ENCODE peak calls at places on chromosome 11, in four cellular contexts. One of them, this sample, is unnamed.

GRCh38 chr11:1458340-1459218 is 28.0 kb downstream of the MOB2 start:
- DNase-seq in cardiac muscle cell: peak; percentile 73
- DNase-seq in tibial artery: peak; percentile 74
- DNase-seq in astrocyte: no peak
- DNase-seq in this sample: no peak

GRCh38 chr11:27501102-27501501 is 5.5 kb downstream of the LIN7C start:
- DNase-seq in astrocyte: no peak
- DNase-seq in tibial artery: no peak
- DNase-seq in cardiac muscle cell: no peak
- DNase-seq in this sample: no peak

GRCh38 chr11:127369301-127369968 is 368.9 kb upstream of the KIRREL3 start:
- DNase-seq in astrocyte: no peak
- DNase-seq in cardiac muscle cell: no peak
- DNase-seq in tibial artery: no peak
- DNase-seq in this sample: no peak

GRCh38 chr11:88327061-88327460 is 10.5 kb downstream of the CTSC start:
- DNase-seq in cardiac muscle cell: no peak
- DNase-seq in astrocyte: no peak
- DNase-seq in tibial artery: no peak
- DNase-seq in this sample: no peak

GRCh38 chr11:15038963-15039362 is 34.4 kb upstream of the CALCB start:
- DNase-seq in cardiac muscle cell: peak; percentile 5
- DNase-seq in astrocyte: no peak
- DNase-seq in tibial artery: no peak
- DNase-seq in this sample: no peak

GRCh38 chr11:95067828-95068244 is 1.1 kb downstream of the SRSF8 start:
- DNase-seq in tibial artery: peak; percentile 51
- DNase-seq in astrocyte: no peak
- DNase-seq in cardiac muscle cell: no peak
- DNase-seq in this sample: no peak

GRCh38 chr11:3735827-3736226 is 61.5 kb downstream of the NUP98 start:
- DNase-seq in astrocyte: peak; percentile 12
- DNase-seq in tibial artery: no peak
- DNase-seq in cardiac muscle cell: no peak
- DNase-seq in this sample: no peak

GRCh38 chr11:133476570-133477262 is 55.6 kb downstream of the OPCML start:
- DNase-seq in cardiac muscle cell: peak; percentile 21
- DNase-seq in astrocyte: no peak
- DNase-seq in tibial artery: no peak
- DNase-seq in this sample: no peak

GRCh38 chr11:13535819-13536218 is 40.0 kb upstream of the PTH start:
- DNase-seq in cardiac muscle cell: peak; percentile 5
- DNase-seq in astrocyte: no peak
- DNase-seq in tibial artery: no peak
- DNase-seq in this sample: no peak

GRCh38 chr11:63535734-63536133 is 874 bp upstream of the PLAAT4 start:
- DNase-seq in astrocyte: no peak
- DNase-seq in cardiac muscle cell: no peak
- DNase-seq in tibial artery: no peak
- DNase-seq in this sample: no peak

GRCh38 chr11:116650052-116650451 is 122.7 kb downstream of the BUD13 start:
- DNase-seq in tibial artery: no peak
- DNase-seq in cardiac muscle cell: no peak
- DNase-seq in astrocyte: no peak
- DNase-seq in this sample: no peak

GRCh38 chr11:7905549-7905948 is 25.5 kb downstream of the OR10A6 start:
- DNase-seq in tibial artery: no peak
- DNase-seq in astrocyte: no peak
- DNase-seq in cardiac muscle cell: no peak
- DNase-seq in this sample: no peak

GRCh38 chr11:6612816-6613136 is 760 bp upstream of the TAF10 start:
- DNase-seq in cardiac muscle cell: no peak
- DNase-seq in astrocyte: no peak
- DNase-seq in tibial artery: no peak
- DNase-seq in this sample: no peak

GRCh38 chr11:111460340-111460739 is 51.8 kb downstream of the BTG4 start:
- DNase-seq in cardiac muscle cell: no peak
- DNase-seq in tibial artery: no peak
- DNase-seq in astrocyte: no peak
- DNase-seq in this sample: no peak

GRCh38 chr11:111461460-111462240 is 50.5 kb downstream of the BTG4 start:
- DNase-seq in astrocyte: no peak
- DNase-seq in tibial artery: no peak
- DNase-seq in cardiac muscle cell: no peak
- DNase-seq in this sample: no peak

GRCh38 chr11:111457731-111458368 is 54.3 kb downstream of the BTG4 start:
- DNase-seq in astrocyte: no peak
- DNase-seq in cardiac muscle cell: no peak
- DNase-seq in tibial artery: no peak
- DNase-seq in this sample: no peak

GRCh38 chr11:111460752-111461305 is 51.4 kb downstream of the BTG4 start:
- DNase-seq in tibial artery: no peak
- DNase-seq in astrocyte: peak; percentile 76
- DNase-seq in cardiac muscle cell: no peak
- DNase-seq in this sample: peak; percentile 2

GRCh38 chr11:111459506-111460270 is 52.5 kb downstream of the BTG4 start:
- DNase-seq in tibial artery: no peak
- DNase-seq in astrocyte: no peak
- DNase-seq in cardiac muscle cell: no peak
- DNase-seq in this sample: no peak
- TF ChIP-seq CTCF in tibial artery: no peak
- TF ChIP-seq CTCF in astrocyte: no peak
- TF ChIP-seq CTCF in cardiac muscle cell: no peak
- TF ChIP-seq CTCF in this sample: no peak

GRCh38 chr11:9757809-9758675 is 94.2 kb downstream of the SWAP70 start:
- DNase-seq in cardiac muscle cell: peak; percentile 85
- DNase-seq in astrocyte: peak; percentile 45
- DNase-seq in tibial artery: peak; percentile 87
- DNase-seq in this sample: no peak
- TF ChIP-seq CTCF in cardiac muscle cell: peak; percentile 38
- TF ChIP-seq CTCF in astrocyte: peak; percentile 40
- TF ChIP-seq CTCF in tibial artery: peak; percentile 82
- TF ChIP-seq CTCF in this sample: peak; percentile 61

GRCh38 chr11:65017927-65018326 is 4.0 kb downstream of the ARL2 start:
- DNase-seq in tibial artery: no peak
- DNase-seq in cardiac muscle cell: no peak
- DNase-seq in astrocyte: no peak
- DNase-seq in this sample: no peak

GRCh38 chr11:65013130-65013691 is 749 bp upstream of the ARL2 start:
- DNase-seq in tibial artery: peak; percentile 93
- DNase-seq in cardiac muscle cell: no peak
- DNase-seq in astrocyte: no peak
- DNase-seq in this sample: peak; percentile 21

GRCh38 chr11:65016705-65017104 is 2.7 kb downstream of the ARL2 start:
- DNase-seq in tibial artery: no peak
- DNase-seq in astrocyte: no peak
- DNase-seq in cardiac muscle cell: no peak
- DNase-seq in this sample: no peak

GRCh38 chr11:65014146-65014960 is at the start of gene ARL2:
- DNase-seq in cardiac muscle cell: no peak
- DNase-seq in tibial artery: peak; percentile 47
- DNase-seq in astrocyte: no peak
- DNase-seq in this sample: no peak

GRCh38 chr11:65013692-65014145 is 241 bp upstream of the ARL2 start:
- DNase-seq in cardiac muscle cell: peak; percentile 97
- DNase-seq in astrocyte: peak; percentile 79
- DNase-seq in tibial artery: peak; percentile 89
- DNase-seq in this sample: peak; percentile 23
- TF ChIP-seq CTCF in cardiac muscle cell: no peak
- TF ChIP-seq CTCF in astrocyte: peak; percentile 47
- TF ChIP-seq CTCF in tibial artery: no peak
- TF ChIP-seq CTCF in this sample: peak; percentile 80

DNA sequence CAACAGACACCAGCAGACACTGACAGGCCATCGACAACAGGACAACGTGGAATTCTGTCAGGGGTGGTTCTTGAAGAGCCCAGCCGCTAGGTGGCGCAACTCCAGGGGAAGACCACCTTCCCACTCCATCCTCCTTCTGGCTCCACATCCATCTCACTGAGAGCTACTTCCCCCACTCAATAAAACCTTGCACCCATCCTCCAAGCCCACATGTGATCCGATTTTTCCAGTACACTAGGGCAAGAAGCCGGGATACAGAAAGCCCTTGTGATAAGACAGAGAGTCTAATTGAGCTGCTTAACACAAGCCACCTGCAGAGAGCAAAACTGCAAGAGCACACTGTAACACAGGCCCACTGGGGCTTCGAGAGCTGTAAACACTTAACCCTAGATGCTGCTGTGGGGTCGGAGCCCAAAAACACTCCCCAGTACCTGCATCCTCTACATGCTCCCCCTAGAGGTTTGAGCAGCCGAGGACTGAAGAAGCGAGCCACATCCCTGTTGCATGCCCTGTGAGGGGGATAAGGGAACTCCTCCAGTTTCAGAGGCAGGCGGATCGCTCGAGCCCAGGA is 11.5 kb upstream of the RAB39A start:
- DNase-seq in cardiac muscle cell: peak; percentile 68
- DNase-seq in astrocyte: no peak
- DNase-seq in tibial artery: no peak
- DNase-seq in this sample: no peak
- TF ChIP-seq CTCF in cardiac muscle cell: peak; percentile 52
- TF ChIP-seq CTCF in astrocyte: peak; percentile 36
- TF ChIP-seq CTCF in tibial artery: no peak
- TF ChIP-seq CTCF in this sample: peak; percentile 60

DNA sequence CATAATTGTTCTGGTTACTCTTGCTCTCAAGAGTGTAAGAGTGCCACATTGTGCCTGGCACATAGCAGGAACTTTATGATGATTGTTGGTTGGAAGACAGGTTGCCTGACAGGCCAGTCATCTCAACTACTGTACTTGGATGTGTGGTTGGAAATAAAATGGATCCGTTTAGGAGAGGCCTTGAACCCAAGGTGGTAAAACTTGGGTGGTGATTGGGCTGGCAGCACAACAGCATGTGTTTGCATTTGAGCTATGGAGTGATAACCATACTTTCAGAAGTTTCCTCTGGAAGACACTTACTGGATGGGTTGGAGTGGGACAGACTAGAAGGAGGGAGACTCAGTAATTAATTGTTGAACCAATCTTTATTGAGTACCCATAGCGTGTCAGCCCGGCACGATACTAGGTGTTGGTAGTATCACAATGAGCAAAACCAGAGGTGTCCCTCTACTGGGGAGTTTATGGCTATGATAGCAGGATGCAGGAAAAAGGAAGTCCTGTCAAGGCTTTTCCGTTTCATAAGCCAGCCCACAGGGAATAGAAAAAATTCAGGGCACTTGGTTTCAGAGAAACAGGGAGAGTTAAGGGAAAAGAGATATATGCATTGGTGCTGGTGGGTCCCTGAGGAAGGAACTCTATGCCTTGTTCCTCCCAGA is 3.1 kb upstream of the TMEM109 start:
- DNase-seq in tibial artery: no peak
- DNase-seq in cardiac muscle cell: no peak
- DNase-seq in astrocyte: no peak
- DNase-seq in this sample: no peak
- TF ChIP-seq CTCF in tibial artery: no peak
- TF ChIP-seq CTCF in cardiac muscle cell: no peak
- TF ChIP-seq CTCF in astrocyte: no peak
- TF ChIP-seq CTCF in this sample: no peak

GRCh38 chr11:17354070-17354924 is 2.7 kb downstream of the NCR3LG1 start:
- DNase-seq in tibial artery: peak; percentile 56
- DNase-seq in cardiac muscle cell: peak; percentile 76
- DNase-seq in astrocyte: peak; percentile 39
- DNase-seq in this sample: no peak
- TF ChIP-seq CTCF in tibial artery: peak; percentile 52
- TF ChIP-seq CTCF in cardiac muscle cell: peak; percentile 71
- TF ChIP-seq CTCF in astrocyte: peak; percentile 59
- TF ChIP-seq CTCF in this sample: peak; percentile 59

DNA sequence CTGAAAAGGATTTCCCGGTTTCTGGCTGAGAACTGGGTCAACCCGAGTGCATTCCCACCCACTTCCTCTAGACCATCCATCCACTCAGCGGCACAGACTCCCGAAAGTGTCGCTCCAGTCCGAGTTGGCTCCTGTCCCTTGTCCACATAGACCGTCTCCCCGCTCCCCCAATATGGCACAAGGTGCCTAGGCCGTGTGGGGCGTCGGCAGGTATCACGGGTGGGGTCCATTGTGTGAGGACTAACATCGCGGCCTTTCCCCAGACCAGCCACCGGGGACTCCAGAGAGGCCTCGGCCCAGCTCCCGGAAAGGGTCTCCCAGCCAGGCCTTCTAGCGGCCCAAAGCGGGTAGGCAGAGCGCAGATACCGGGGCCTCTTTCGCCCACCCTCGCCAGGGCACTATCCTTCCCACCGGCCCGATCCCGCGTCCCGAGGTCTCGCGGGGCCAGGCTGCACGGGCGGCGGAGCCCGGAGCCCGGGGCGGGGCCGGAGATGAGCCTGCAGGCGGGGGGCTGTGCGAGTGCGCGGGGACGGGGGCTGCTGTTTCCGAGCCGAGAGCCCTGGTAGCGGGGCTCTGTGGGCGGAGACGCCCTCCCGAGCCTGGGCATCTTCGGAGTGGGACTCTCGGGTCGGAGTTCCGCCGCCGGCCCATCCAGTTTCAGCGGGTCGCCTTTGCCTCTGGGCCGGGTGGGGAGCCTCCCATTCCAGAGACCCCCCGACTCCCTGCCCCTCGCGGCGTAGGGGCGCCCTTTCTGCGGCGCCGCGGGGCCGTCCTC is 21.1 kb downstream of the SERPINH1 start:
- DNase-seq in astrocyte: peak; percentile 60
- DNase-seq in tibial artery: peak; percentile 59
- DNase-seq in cardiac muscle cell: peak; percentile 86
- DNase-seq in this sample: no peak
- TF ChIP-seq CTCF in astrocyte: no peak
- TF ChIP-seq CTCF in tibial artery: peak; percentile 31
- TF ChIP-seq CTCF in cardiac muscle cell: peak; percentile 35
- TF ChIP-seq CTCF in this sample: peak; percentile 26